ENCODE peak calls at places on chromosome 3, in nine cellular contexts. J is SK-N-SH; N is activated CD4-positive, alpha-beta T cell treated with anti-CD3 and anti-CD28 coated beads, Interleukin-2, amount 50 U/mL, for 24 hours; G is A549; Y is cerebellar cortex; O is left ventricle myocardium inferior; Q is globus pallidus; A is C1 segment of cervical spinal cord; V is effector CD4-positive, alpha-beta T cell. H is an unnamed sample.

GRCh38 chr3:5187152-5187919 is at the start of gene EDEM1:
- DNase-seq in J (peak; percentile 99), N (peak; percentile 98), G (peak; percentile 95), Y (peak; percentile 88), O (peak; percentile 94), Q (peak; percentile 97), A (peak; percentile 85), V (peak; percentile 82), H (peak; percentile 96)

GRCh38 chr3:120204338-120204737 is 80.7 kb downstream of the GPR156 start:
- DNase-seq in J (no peak), N (no peak), G (no peak), Y (no peak), O (no peak), Q (no peak), A (no peak), V (no peak), H (no peak)

GRCh38 chr3:127560051-127560787 is 30.3 kb downstream of the TPRA1 start:
- DNase-seq in J (no peak), N (no peak), G (peak; percentile 13), Y (no peak), O (no peak), Q (no peak), A (no peak), V (no peak), H (no peak)

GRCh38 chr3:144051211-144051610 is 79.6 kb downstream of the DIPK2A start:
- DNase-seq in J (no peak), N (no peak), G (no peak), Y (no peak), O (no peak), Q (no peak), A (no peak), V (no peak), H (no peak)

GRCh38 chr3:176906046-176906905 is 291.0 kb downstream of the TBL1XR1 start:
- DNase-seq in J (peak; percentile 6), N (no peak), G (peak; percentile 10), Y (peak; percentile 42), O (no peak), Q (no peak), A (no peak), V (no peak), H (peak; percentile 18)

GRCh38 chr3:12579919-12580318 is 23.0 kb downstream of the MKRN2 start:
- DNase-seq in J (no peak), N (no peak), G (no peak), Y (no peak), O (no peak), Q (no peak), A (no peak), V (no peak), H (no peak)

GRCh38 chr3:195337747-195338146 is 66.8 kb upstream of the XXYLT1 start:
- DNase-seq in J (no peak), N (no peak), G (no peak), Y (no peak), O (no peak), Q (no peak), A (no peak), V (no peak), H (no peak)

GRCh38 chr3:193594946-193595689 is 2.1 kb downstream of the OPA1 start:
- DNase-seq in J (no peak), N (no peak), G (no peak), Y (no peak), O (no peak), Q (no peak), A (no peak), V (no peak), H (no peak)

GRCh38 chr3:17443142-17443541 is 299.3 kb downstream of the TBC1D5 start:
- DNase-seq in J (no peak), N (no peak), G (no peak), Y (no peak), O (no peak), Q (no peak), A (no peak), V (no peak), H (no peak)

GRCh38 chr3:98778383-98778782 is 15.2 kb downstream of the ST3GAL6 start:
- DNase-seq in J (no peak), N (no peak), G (no peak), Y (no peak), O (no peak), Q (no peak), A (no peak), V (no peak), H (no peak)

GRCh38 chr3:149382091-149382467 is 4.6 kb upstream of the TM4SF1 start:
- DNase-seq in J (no peak), N (no peak), G (peak; percentile 88), Y (no peak), O (no peak), Q (no peak), A (no peak), V (no peak), H (peak; percentile 54)

GRCh38 chr3:8629151-8630021 is 15.2 kb downstream of the SSUH2 start:
- DNase-seq in J (no peak), N (peak; percentile 6), G (peak; percentile 98), Y (no peak), O (no peak), Q (no peak), A (peak; percentile 1), V (no peak), H (peak; percentile 89)

GRCh38 chr3:138675393-138675792 is 66.8 kb downstream of the FAIM start:
- DNase-seq in J (no peak), N (no peak), G (peak; percentile 24), Y (peak; percentile 10), O (no peak), Q (no peak), A (no peak), V (no peak), H (no peak)

GRCh38 chr3:46811615-46812236 is 51.5 kb downstream of the MYL3 start:
- DNase-seq in J (peak; percentile 37), N (no peak), G (no peak), Y (no peak), O (no peak), Q (no peak), A (no peak), V (no peak), H (no peak)

GRCh38 chr3:112134335-112135124 is 1.5 kb upstream of the GCSAM start:
- DNase-seq in J (peak; percentile 13), N (no peak), G (no peak), Y (no peak), O (no peak), Q (no peak), A (no peak), V (no peak), H (no peak)

GRCh38 chr3:14368146-14368545 is 34.3 kb upstream of the SLC6A6 start:
- DNase-seq in J (no peak), N (no peak), G (no peak), Y (no peak), O (no peak), Q (no peak), A (no peak), V (no peak), H (no peak)

GRCh38 chr3:138941259-138941885 is 5.6 kb downstream of the FOXL2 start:
- DNase-seq in J (peak; percentile 74), N (no peak), G (peak; percentile 62), Y (peak; percentile 35), O (no peak), Q (no peak), A (no peak), V (no peak), H (no peak)

GRCh38 chr3:175335229-175335628 is 476.1 kb downstream of the NAALADL2 start:
- DNase-seq in J (no peak), N (no peak), G (no peak), Y (no peak), O (no peak), Q (no peak), A (no peak), V (no peak), H (no peak)

GRCh38 chr3:42936157-42936981 is 30.4 kb downstream of the ZNF662 start:
- DNase-seq in J (no peak), N (no peak), G (no peak), Y (peak; percentile 56), O (peak; percentile 32), Q (peak; percentile 26), A (peak; percentile 1), V (no peak), H (peak; percentile 67)

GRCh38 chr3:24419067-24419791 is 75.4 kb downstream of the THRB start:
- DNase-seq in J (no peak), N (no peak), G (no peak), Y (no peak), O (no peak), Q (no peak), A (no peak), V (no peak), H (no peak)

GRCh38 chr3:99875925-99876781 is 58.5 kb downstream of the CMSS1 start:
- DNase-seq in J (peak; percentile 88), N (peak; percentile 19), G (peak; percentile 36), Y (peak; percentile 46), O (peak; percentile 85), Q (peak; percentile 73), A (peak; percentile 30), V (peak; percentile 52), H (peak; percentile 65)

GRCh38 chr3:18747383-18747782 is 322.2 kb upstream of the SATB1 start:
- DNase-seq in J (no peak), N (no peak), G (no peak), Y (no peak), O (no peak), Q (no peak), A (no peak), V (no peak), H (no peak)

GRCh38 chr3:119597548-119598288 is at the start of gene PLA1A:
- DNase-seq in J (no peak), N (no peak), G (no peak), Y (no peak), O (no peak), Q (no peak), A (no peak), V (no peak), H (no peak)

GRCh38 chr3:150848864-150849263 is 56.4 kb downstream of the MINDY4B start:
- DNase-seq in J (no peak), N (no peak), G (no peak), Y (no peak), O (no peak), Q (no peak), A (no peak), V (no peak), H (no peak)

GRCh38 chr3:50254577-50255250 is 14.2 kb upstream of the SEMA3B start:
- DNase-seq in J (no peak), N (no peak), G (no peak), Y (no peak), O (peak; percentile 79), Q (no peak), A (no peak), V (no peak), H (no peak)

GRCh38 chr3:74281705-74282104 is 332.8 kb downstream of the CNTN3 start:
- DNase-seq in J (no peak), N (no peak), G (no peak), Y (no peak), O (no peak), Q (no peak), A (no peak), V (no peak), H (no peak)

GRCh38 chr3:175585898-175586297 is 726.8 kb downstream of the NAALADL2 start:
- DNase-seq in J (no peak), N (no peak), G (no peak), Y (no peak), O (no peak), Q (no peak), A (no peak), V (no peak), H (peak; percentile 10)

GRCh38 chr3:73746610-73747009 is 121.9 kb upstream of the PDZRN3 start:
- DNase-seq in J (peak; percentile 12), N (no peak), G (no peak), Y (no peak), O (no peak), Q (no peak), A (no peak), V (no peak), H (no peak)

GRCh38 chr3:13069495-13069894 is 3.7 kb downstream of the IQSEC1 start:
- DNase-seq in J (no peak), N (peak; percentile 9), G (no peak), Y (no peak), O (no peak), Q (no peak), A (no peak), V (peak; percentile 24), H (no peak)

GRCh38 chr3:13927295-13927694 is 47.4 kb upstream of the WNT7A start:
- DNase-seq in J (peak; percentile 39), N (no peak), G (peak; percentile 13), Y (no peak), O (no peak), Q (no peak), A (no peak), V (no peak), H (peak; percentile 14)

GRCh38 chr3:31936661-31937060 is 44.4 kb downstream of the OSBPL10 start:
- DNase-seq in J (no peak), N (no peak), G (no peak), Y (no peak), O (no peak), Q (no peak), A (no peak), V (no peak), H (no peak)